ENCODE peak calls at places on chromosomes 11 and 22, in four cellular contexts. T, S, M and F are unnamed samples.

GRCh38 chr22:35140879-35141745 is 75.2 kb downstream of the ISX start:
- DNase-seq in T (no peak), S (peak; percentile 57), M (no peak), F (no peak)

GRCh38 chr11:66543263-66544107 is 2.4 kb downstream of the ZDHHC24 start:
- DNase-seq in T (peak; percentile 57), S (no peak), M (peak; percentile 91), F (no peak)

GRCh38 chr11:62922653-62923371 is 1.6 kb upstream of the CHRM1 start:
- DNase-seq in T (no peak), S (peak; percentile 76), M (no peak), F (no peak)

GRCh38 chr11:47715082-47715669 is at the start of gene AGBL2:
- DNase-seq in T (peak; percentile 50), S (peak; percentile 73), M (peak; percentile 33), F (no peak)

GRCh38 chr11:69655479-69656394 is 14.8 kb downstream of the CCND1 start:
- DNase-seq in T (peak; percentile 36), S (no peak), M (no peak), F (no peak)

GRCh38 chr11:104876324-104876723 is 21.9 kb downstream of the CASP12 start:
- DNase-seq in T (no peak), S (no peak), M (peak; percentile 57), F (no peak)

GRCh38 chr11:2940166-2940929 is 11.1 kb upstream of the PHLDA2 start:
- DNase-seq in T (no peak), S (no peak), M (no peak), F (no peak)

GRCh38 chr11:134412508-134413333 is 679 bp upstream of the B3GAT1 start:
- DNase-seq in T (no peak), S (no peak), M (no peak), F (no peak)

GRCh38 chr22:44256860-44257560 is 55.7 kb downstream of the SHISAL1 start:
- DNase-seq in T (no peak), S (no peak), M (no peak), F (no peak)

GRCh38 chr11:113774174-113774503 is 647 bp upstream of the ZW10 start:
- DNase-seq in T (no peak), S (no peak), M (no peak), F (no peak)

GRCh38 chr11:113779496-113779895 is at the start of gene CLDN25:
- DNase-seq in T (no peak), S (no peak), M (no peak), F (no peak)

GRCh38 chr11:113781682-113782081 is 2.1 kb downstream of the CLDN25 start:
- DNase-seq in T (no peak), S (no peak), M (no peak), F (no peak)

GRCh38 chr11:113782134-113782533 is 2.5 kb downstream of the CLDN25 start:
- DNase-seq in T (no peak), S (no peak), M (no peak), F (no peak)

GRCh38 chr11:113778111-113778910 is 1.3 kb upstream of the CLDN25 start:
- DNase-seq in T (peak; percentile 38), S (no peak), M (peak; percentile 65), F (peak; percentile 63)
- H3K4me3 ChIP-seq in T (peak overlapping the region; percentile 3), S (no peak overlapping the region), M (no peak overlapping the region), F (peak overlapping the region; percentile 11)

GRCh38 chr22:28479912-28480311 is 199.7 kb downstream of the TTC28 start:
- DNase-seq in T (peak; percentile 27), S (peak; percentile 6), M (no peak), F (no peak)
- H3K9me1 ChIP-seq in T (no peaks in the 10 kb centered on the region), S (no peaks in the 10 kb centered on the region), M (no peaks in the 10 kb centered on the region), F (no peaks in the 10 kb centered on the region)

DNA sequence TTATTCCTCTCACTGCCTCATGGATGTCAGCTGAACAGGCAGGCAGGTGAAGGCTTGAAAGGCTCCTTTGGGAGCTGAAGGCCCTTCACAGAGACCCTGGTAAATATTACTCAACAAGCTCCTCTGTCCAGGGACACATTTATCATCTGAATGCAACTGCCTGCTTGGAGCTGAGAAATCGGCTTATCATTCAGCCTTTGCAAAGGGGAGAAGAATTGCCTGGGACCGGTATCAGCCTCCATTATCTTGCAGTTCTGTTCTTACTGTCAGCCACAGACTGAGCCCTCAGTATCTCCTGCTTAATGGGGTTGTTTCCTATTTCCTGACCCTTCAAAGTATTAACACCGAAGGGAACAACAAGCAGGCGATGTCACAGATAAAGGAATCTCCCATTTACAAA is 113.8 kb upstream of the PITPNB start:
- DNase-seq in T (no peak), S (peak; percentile 65), M (peak; percentile 17), F (no peak)
- H3K4me3 ChIP-seq in T (no peak overlapping the region), S (no peak overlapping the region), M (no peak overlapping the region), F (no peak overlapping the region)

DNA sequence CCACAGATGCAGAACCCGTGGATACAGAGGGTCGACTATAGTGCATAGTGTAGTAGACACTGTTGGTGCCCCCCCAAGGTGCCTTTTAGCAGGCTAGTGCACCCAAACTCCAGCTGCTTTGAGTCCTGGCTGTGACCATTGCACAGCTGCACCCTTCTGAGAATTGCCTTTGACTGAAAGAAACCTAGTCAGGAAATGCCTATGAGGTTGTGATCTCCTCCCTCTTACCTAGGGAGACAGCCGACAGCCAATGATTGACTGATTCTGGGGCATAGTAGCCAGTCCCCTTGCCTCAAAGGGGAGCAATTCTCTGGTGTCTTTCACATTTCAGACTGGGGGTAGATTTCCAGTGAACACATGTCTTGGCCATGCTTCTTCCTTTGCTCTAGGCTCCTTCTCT is 74.2 kb downstream of the DCDC1 start:
- DNase-seq in T (no peak), S (no peak), M (no peak), F (no peak)
- H3K9me1 ChIP-seq in T (no peaks in the 10 kb centered on the region), S (no peaks in the 10 kb centered on the region), M (no peaks in the 10 kb centered on the region), F (no peaks in the 10 kb centered on the region)

DNA sequence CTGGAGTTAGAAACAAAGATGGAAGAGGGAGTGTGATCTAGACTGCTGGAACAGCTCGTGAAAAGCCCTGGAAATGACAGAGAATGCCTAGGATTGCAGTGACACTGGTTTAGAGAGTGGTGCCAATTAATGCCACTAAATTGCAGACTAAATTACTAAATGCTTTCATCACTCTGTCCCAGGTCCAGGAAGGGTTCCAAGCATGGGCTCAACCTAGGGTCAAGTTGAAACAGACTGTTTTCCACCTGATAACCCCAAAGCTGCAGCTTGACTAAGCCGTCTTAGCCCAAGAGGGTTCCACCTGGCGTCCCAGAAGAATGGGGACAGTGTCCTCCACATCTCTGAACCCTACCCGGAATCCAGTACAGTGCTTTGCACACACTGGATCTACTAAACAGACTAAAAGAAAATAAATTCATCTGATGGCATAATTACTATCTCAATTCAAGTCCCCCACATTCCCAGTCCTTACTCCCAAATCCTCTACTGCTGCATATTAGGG is 1.1 kb upstream of the CRY2 start:
- DNase-seq in T (no peak), S (peak; percentile 11), M (no peak), F (no peak)
- H3K4me3 ChIP-seq in T (no peak overlapping the region), S (no peak overlapping the region), M (no peak overlapping the region), F (no peak overlapping the region)